ENCODE peak calls at places on chromosomes 4 and X, in nine cellular contexts. F is progenitor cell of endocrine pancreas, S is ovary, Q is A549, G is PC-3, X is lung, D is pancreas, W is astrocyte of the spinal cord, V is ascending aorta. Z is an unnamed sample.

GRCh38 chr4:92100980-92101379 is 202.8 kb upstream of the GRID2 start:
- DNase-seq in S (no peak), W (no peak), X (no peak), F (no peak), D (no peak), Q (no peak), G (peak), V (no peak), Z (no peak)

GRCh38 chr4:77399831-77400230 is 205.8 kb upstream of the CXCL13 start:
- DNase-seq in V (no peak), X (no peak), G (no peak), Q (no peak), D (no peak), F (no peak), S (no peak), W (no peak), Z (no peak)

GRCh38 chrX:17359500-17359899 is 15.5 kb upstream of the NHS start:
- DNase-seq in X (no peak), G (peak), F (no peak), D (no peak), S (no peak), V (no peak), Q (no peak), W (peak), Z (no peak)

GRCh38 chrX:132809581-132809980 is 148.8 kb downstream of the HS6ST2 start:
- DNase-seq in D (no peak), W (no peak), V (no peak), X (no peak), F (no peak), S (no peak), G (peak), Q (no peak), Z (no peak)

GRCh38 chr4:75126058-75126457 is 193.1 kb downstream of the PARM1 start:
- DNase-seq in Q (no peak), W (no peak), X (no peak), V (no peak), F (no peak), S (no peak), G (no peak), D (no peak), Z (no peak)

GRCh38 chr4:137083571-137083970 is 448.7 kb downstream of the PCDH18 start:
- DNase-seq in F (no peak), V (no peak), G (no peak), X (no peak), D (no peak), W (no peak), Q (no peak), S (no peak), Z (no peak)

GRCh38 chr4:85127653-85128052 is 161.2 kb upstream of the WDFY3 start:
- DNase-seq in S (no peak), D (peak), W (peak), V (no peak), F (no peak), X (no peak), Q (peak), G (peak), Z (peak)

GRCh38 chr4:7146764-7147071 is 45.6 kb upstream of the SORCS2 start:
- DNase-seq in X (no peak), D (no peak), W (no peak), G (no peak), V (no peak), S (no peak), Q (no peak), F (no peak), Z (no peak)

GRCh38 chrX:151923648-151924047 is 11.0 kb downstream of the MAGEA4 start:
- DNase-seq in Q (no peak), G (no peak), X (no peak), D (no peak), W (no peak), S (no peak), F (no peak), V (no peak), Z (no peak)

GRCh38 chrX:103878466-103879151 is 46.6 kb upstream of the RAB9B start:
- DNase-seq in V (no peak), S (no peak), Q (no peak), G (peak), X (no peak), F (no peak), D (no peak), W (peak), Z (no peak)

GRCh38 chr4:126776361-126776760 is 856.4 kb upstream of the INTU start:
- DNase-seq in S (no peak), G (no peak), Q (no peak), W (no peak), F (no peak), V (no peak), D (no peak), X (no peak), Z (no peak)

GRCh38 chrX:14832151-14832550 is 40.7 kb downstream of the FANCB start:
- DNase-seq in G (no peak), V (no peak), Q (no peak), W (peak), X (no peak), F (no peak), S (no peak), D (no peak), Z (no peak)

GRCh38 chr4:142091085-142091513 is 454.7 kb downstream of the IL15 start:
- DNase-seq in V (no peak), F (no peak), Q (peak), D (no peak), G (peak), S (no peak), X (no peak), W (peak), Z (no peak)

GRCh38 chrX:39891781-39892180 is 206.0 kb downstream of the BCOR start:
- DNase-seq in S (no peak), X (no peak), Q (no peak), V (no peak), F (no peak), W (no peak), G (peak), D (no peak), Z (no peak)

GRCh38 chr4:70902577-70903281 is 560 bp downstream of the MOB1B start:
- DNase-seq in Q (peak), V (no peak), G (peak), W (peak), X (peak), D (no peak), S (no peak), F (no peak), Z (no peak)

GRCh38 chrX:50054147-50054546 is 131.8 kb downstream of the CLCN5 start:
- DNase-seq in S (no peak), F (no peak), V (no peak), D (no peak), W (no peak), X (no peak), Q (no peak), G (no peak), Z (no peak)

GRCh38 chrX:9797961-9798360 is 11.7 kb downstream of the SHROOM2 start:
- DNase-seq in D (no peak), W (no peak), Q (no peak), F (no peak), V (no peak), G (no peak), X (no peak), S (no peak), Z (no peak)

GRCh38 chr4:8176547-8177399 is 18.2 kb upstream of the ABLIM2 start:
- DNase-seq in X (no peak), W (peak), D (no peak), G (peak), F (peak), V (no peak), Q (peak), S (peak), Z (peak)

GRCh38 chr4:133152330-133152791 is 3.3 kb downstream of the PCDH10 start:
- DNase-seq in G (no peak), S (peak), Q (no peak), F (no peak), X (no peak), D (no peak), V (no peak), W (peak), Z (peak)

GRCh38 chrX:106919932-106920452 is at the start of gene CLDN2:
- DNase-seq in Q (no peak), S (no peak), D (no peak), F (no peak), X (no peak), V (no peak), G (no peak), W (peak), Z (no peak)

GRCh38 chrX:22060451-22060940 is 28.4 kb downstream of the PHEX start:
- DNase-seq in S (no peak), G (peak), V (no peak), D (no peak), Q (no peak), X (no peak), W (peak), F (no peak), Z (no peak)

GRCh38 chr4:180794352-180794751 is 1448.8 kb upstream of the TENM3 start:
- DNase-seq in W (no peak), G (no peak), D (no peak), Q (no peak), X (no peak), F (no peak), S (no peak), V (no peak), Z (no peak)

DNA sequence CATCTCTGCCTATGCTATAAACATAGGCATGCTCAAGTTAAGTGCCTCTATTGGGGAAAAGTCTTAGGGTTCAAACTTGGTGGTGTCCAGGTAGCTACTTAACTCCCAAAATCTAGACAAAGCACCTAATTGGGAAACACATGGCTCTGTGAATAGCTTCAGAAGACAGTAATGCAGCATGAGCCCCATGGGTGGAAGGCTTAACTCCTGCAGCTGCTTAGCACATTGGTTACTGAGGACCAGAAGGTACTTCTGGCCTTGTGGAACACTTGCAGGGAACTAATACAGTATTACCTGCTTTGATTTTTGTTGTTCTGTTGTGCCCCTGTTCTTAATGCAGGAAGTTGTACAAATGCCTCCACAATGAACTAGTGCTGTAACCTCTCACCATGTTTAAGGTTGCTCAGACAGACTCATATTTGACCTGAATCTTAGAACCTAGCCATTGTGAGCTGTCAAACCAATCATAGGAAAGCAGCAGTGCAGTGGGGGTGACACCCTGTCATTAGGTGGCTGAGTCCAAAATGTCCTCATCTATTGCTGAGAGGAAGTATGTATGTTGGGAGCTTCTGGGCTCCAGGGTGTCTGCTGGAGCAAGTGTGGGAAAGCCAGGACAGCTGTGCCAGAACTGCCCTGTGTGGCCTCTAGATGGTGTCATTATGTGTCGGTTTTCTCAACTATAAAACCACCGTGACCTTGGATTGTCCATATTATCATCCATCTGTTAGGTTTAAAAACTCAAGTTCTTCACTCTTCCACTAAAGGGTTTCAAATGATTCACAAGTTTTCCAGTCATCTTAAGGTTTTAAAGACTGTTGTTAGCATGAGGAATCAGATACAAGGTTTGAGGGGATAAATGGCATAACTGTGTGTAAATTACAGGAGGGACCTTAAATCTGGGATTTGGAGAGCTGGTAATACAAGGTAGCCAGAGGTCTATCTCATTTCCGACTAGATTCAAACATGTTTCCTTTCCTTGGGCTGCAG is 69.9 kb upstream of the WDR1 start:
- DNase-seq in S (no peak), D (no peak), F (no peak), V (no peak), G (no peak), Q (no peak), W (no peak), X (no peak), Z (no peak)
- TF ChIP-seq CTCF in S (no peak), D (no peak), F (peak), V (no peak), G (no peak), Q (no peak), W (no peak), X (no peak), Z (no peak)

DNA sequence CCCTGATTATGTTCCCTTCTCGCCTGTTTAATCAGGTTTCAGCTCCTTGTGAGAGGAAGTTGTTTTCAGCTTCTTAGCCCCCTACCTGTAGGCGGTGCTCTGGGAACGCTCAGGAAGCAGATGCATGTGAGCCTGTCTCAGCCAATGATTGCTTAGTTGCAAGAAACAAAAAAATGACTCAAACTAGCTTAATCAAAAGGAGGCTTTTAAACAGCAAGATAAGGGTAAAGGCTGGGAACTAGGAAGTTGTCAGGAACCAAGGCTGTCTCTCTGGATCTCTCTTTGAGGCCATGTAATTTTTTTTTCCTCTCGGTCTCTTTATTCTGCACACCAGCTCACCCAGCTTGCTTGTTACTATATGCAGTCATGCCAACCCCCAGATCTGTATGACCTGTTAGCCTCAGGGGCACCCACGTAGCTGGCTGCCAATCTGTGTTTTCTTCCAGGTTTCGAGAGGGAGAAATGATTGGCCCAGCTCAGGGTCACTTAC is 109.1 kb downstream of the PTTG2 start:
- DNase-seq in D (peak), Q (peak), V (no peak), S (peak), F (peak), G (peak), X (peak), W (peak), Z (no peak)
- TF ChIP-seq CTCF in D (peak), Q (peak), V (no peak), S (peak), F (peak), G (peak), X (no peak), W (peak), Z (peak)

DNA sequence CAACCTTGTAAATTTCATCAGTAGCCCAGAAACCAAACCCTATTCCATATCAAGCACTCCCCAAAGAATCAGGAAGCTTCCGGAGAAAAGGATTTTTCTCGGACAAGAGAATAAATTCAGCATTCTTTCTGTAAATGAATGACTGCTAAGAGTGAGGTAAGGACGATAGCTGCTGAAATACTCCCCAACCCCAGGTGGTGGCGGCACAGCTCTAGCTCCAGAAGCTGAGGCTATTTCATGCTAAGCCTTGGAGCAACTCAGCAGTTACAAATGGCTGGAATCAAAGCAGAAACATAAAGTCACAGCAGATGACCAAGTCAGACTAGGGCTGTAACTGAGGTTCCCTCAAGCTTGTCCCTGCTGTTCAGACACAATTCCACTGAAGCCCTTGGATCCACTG is 13.9 kb upstream of the PCDH19 start:
- DNase-seq in X (no peak), G (peak), S (no peak), Q (no peak), W (no peak), D (no peak), V (no peak), F (no peak), Z (no peak)
- TF ChIP-seq CTCF in X (no peak), G (peak), S (no peak), Q (no peak), W (no peak), D (no peak), V (no peak), F (peak), Z (peak)

DNA sequence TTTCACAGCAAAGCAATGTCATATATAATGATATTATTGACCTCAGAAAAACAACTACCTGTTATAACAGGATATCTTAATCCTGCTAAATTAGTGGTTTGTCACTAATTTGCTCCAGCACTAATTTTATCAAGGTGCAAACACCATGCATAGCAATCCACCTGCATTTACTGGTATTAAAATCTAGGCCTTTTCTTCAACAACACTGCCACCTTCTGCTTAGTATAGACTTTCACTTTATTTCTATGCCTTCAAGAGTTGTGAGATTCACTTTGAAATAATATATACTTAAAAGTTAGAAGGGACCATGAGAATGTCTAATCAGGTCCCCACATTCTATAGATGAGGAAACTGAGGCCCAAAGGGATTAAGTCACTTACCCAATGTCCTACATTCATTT is 82.1 kb upstream of the IQCM start:
- DNase-seq in X (no peak), D (no peak), V (no peak), F (no peak), S (no peak), G (peak), W (peak), Q (no peak), Z (no peak)
- TF ChIP-seq CTCF in X (no peak), D (peak), V (no peak), F (peak), S (no peak), G (peak), W (no peak), Q (peak), Z (peak)

DNA sequence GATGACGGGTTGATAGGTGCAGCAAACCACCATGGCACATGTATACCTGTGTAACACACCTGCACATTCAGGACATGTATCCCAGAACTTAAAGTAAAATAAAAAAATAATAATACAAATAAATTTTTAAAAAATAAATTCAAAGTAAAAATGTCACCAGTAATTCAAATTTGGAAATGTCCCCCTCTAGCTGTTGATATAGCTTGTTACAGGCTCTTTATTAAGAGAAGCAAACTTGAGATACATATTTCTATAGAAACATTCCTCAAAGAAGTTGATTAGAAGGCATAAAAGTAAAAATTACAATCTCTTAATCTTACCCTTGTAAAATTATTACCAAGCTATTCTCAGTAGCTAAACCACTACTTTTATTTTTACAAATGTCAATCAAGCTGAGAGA is 1397.0 kb downstream of the FAM133A start:
- DNase-seq in S (no peak), F (no peak), D (no peak), Q (no peak), V (no peak), W (no peak), G (no peak), X (no peak), Z (no peak)
- TF ChIP-seq CTCF in S (no peak), F (peak), D (no peak), Q (no peak), V (no peak), W (peak), G (no peak), X (no peak), Z (peak)

DNA sequence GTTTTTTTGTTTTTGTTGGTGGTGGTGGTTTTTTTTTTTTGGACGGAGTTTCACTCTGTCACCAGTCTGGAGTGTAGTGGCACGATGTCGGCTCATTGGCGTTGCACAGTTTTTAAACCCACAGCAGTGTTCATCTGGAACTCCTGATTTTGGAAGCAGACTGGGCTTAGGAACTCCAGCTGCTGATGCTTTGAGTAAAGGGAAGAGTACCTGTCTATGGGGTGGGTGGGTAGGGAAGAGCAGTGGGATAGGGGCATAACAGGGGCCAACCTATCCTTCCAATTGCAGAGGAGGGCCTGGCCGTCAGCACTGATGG is 2.0 kb downstream of the CD99 start:
- DNase-seq in X (no peak), S (no peak), F (no peak), V (no peak), D (no peak), W (no peak), G (no peak), Q (no peak), Z (no peak)
- TF ChIP-seq CTCF in X (no peak), S (no peak), F (no peak), V (no peak), D (no peak), W (no peak), G (no peak), Q (no peak), Z (no peak)

GRCh38 chr4:168489616-168490015 is 7.2 kb upstream of the PALLD start:
- DNase-seq in W (no peak), S (no peak), V (no peak), D (no peak), Q (no peak), X (no peak), G (no peak), F (no peak), Z (no peak)
- TF ChIP-seq CTCF in W (no peak), S (no peak), V (no peak), D (no peak), Q (no peak), X (no peak), G (no peak), F (no peak), Z (no peak)

Z was measured in neural crest cell.